ENCODE peak calls at places on chromosomes 4 and X, in ten cellular contexts. One of them, this sample, is unnamed.

GRCh38 chr4:141636077-141636770 is at the start of gene IL15:
- DNase-seq in COR-L47: peak
- DNase-seq in activated CD8-positive, alpha-beta memory T cell treated with anti-CD3 and anti-CD28 coated beads for 48 hours: peak
- DNase-seq in stimulated activated CD8-positive, alpha-beta memory T cell treated with anti-CD3 and anti-CD28 coated beads, Interleukin-7, amount 100 ng/mL, for 24 hours: no peak
- DNase-seq in NCI-H510A treated with DMSO at 0.1 percent for 48 hours: peak
- DNase-seq in ureter: peak
- DNase-seq in occipital lobe: no peak
- DNase-seq in fibroblast of villous mesenchyme: peak
- DNase-seq in mammary epithelial cell: peak
- DNase-seq in NCI-H1694: no peak
- DNase-seq in this sample: peak

GRCh38 chr4:48907706-48908477 is 1.3 kb upstream of the OCIAD2 start:
- DNase-seq in COR-L47: no peak
- DNase-seq in activated CD8-positive, alpha-beta memory T cell treated with anti-CD3 and anti-CD28 coated beads for 48 hours: no peak
- DNase-seq in stimulated activated CD8-positive, alpha-beta memory T cell treated with anti-CD3 and anti-CD28 coated beads, Interleukin-7, amount 100 ng/mL, for 24 hours: no peak
- DNase-seq in NCI-H510A treated with DMSO at 0.1 percent for 48 hours: no peak
- DNase-seq in ureter: no peak
- DNase-seq in occipital lobe: no peak
- DNase-seq in fibroblast of villous mesenchyme: no peak
- DNase-seq in mammary epithelial cell: no peak
- DNase-seq in NCI-H1694: no peak
- DNase-seq in this sample: no peak

GRCh38 chrX:131393426-131393825 is 104.3 kb upstream of the IGSF1 start:
- DNase-seq in COR-L47: no peak
- DNase-seq in activated CD8-positive, alpha-beta memory T cell treated with anti-CD3 and anti-CD28 coated beads for 48 hours: no peak
- DNase-seq in stimulated activated CD8-positive, alpha-beta memory T cell treated with anti-CD3 and anti-CD28 coated beads, Interleukin-7, amount 100 ng/mL, for 24 hours: no peak
- DNase-seq in NCI-H510A treated with DMSO at 0.1 percent for 48 hours: peak
- DNase-seq in ureter: no peak
- DNase-seq in occipital lobe: no peak
- DNase-seq in fibroblast of villous mesenchyme: no peak
- DNase-seq in mammary epithelial cell: no peak
- DNase-seq in NCI-H1694: no peak
- DNase-seq in this sample: no peak

GRCh38 chrX:19875051-19875432 is 12.4 kb downstream of the SH3KBP1 start:
- DNase-seq in COR-L47: no peak
- DNase-seq in activated CD8-positive, alpha-beta memory T cell treated with anti-CD3 and anti-CD28 coated beads for 48 hours: no peak
- DNase-seq in stimulated activated CD8-positive, alpha-beta memory T cell treated with anti-CD3 and anti-CD28 coated beads, Interleukin-7, amount 100 ng/mL, for 24 hours: no peak
- DNase-seq in NCI-H510A treated with DMSO at 0.1 percent for 48 hours: no peak
- DNase-seq in ureter: no peak
- DNase-seq in occipital lobe: no peak
- DNase-seq in fibroblast of villous mesenchyme: no peak
- DNase-seq in mammary epithelial cell: no peak
- DNase-seq in NCI-H1694: no peak
- DNase-seq in this sample: no peak

GRCh38 chr4:11603594-11604194 is 175.0 kb upstream of the HS3ST1 start:
- DNase-seq in COR-L47: no peak
- DNase-seq in activated CD8-positive, alpha-beta memory T cell treated with anti-CD3 and anti-CD28 coated beads for 48 hours: no peak
- DNase-seq in stimulated activated CD8-positive, alpha-beta memory T cell treated with anti-CD3 and anti-CD28 coated beads, Interleukin-7, amount 100 ng/mL, for 24 hours: no peak
- DNase-seq in NCI-H510A treated with DMSO at 0.1 percent for 48 hours: no peak
- DNase-seq in ureter: no peak
- DNase-seq in occipital lobe: no peak
- DNase-seq in fibroblast of villous mesenchyme: no peak
- DNase-seq in mammary epithelial cell: no peak
- DNase-seq in NCI-H1694: peak
- DNase-seq in this sample: no peak

GRCh38 chrX:78839711-78840110 is 92.2 kb downstream of the LPAR4 start:
- DNase-seq in COR-L47: no peak
- DNase-seq in activated CD8-positive, alpha-beta memory T cell treated with anti-CD3 and anti-CD28 coated beads for 48 hours: no peak
- DNase-seq in stimulated activated CD8-positive, alpha-beta memory T cell treated with anti-CD3 and anti-CD28 coated beads, Interleukin-7, amount 100 ng/mL, for 24 hours: no peak
- DNase-seq in NCI-H510A treated with DMSO at 0.1 percent for 48 hours: no peak
- DNase-seq in ureter: no peak
- DNase-seq in occipital lobe: no peak
- DNase-seq in fibroblast of villous mesenchyme: no peak
- DNase-seq in mammary epithelial cell: peak
- DNase-seq in NCI-H1694: no peak
- DNase-seq in this sample: no peak

GRCh38 chrX:38717871-38718270 is 83.4 kb upstream of the MID1IP1 start:
- DNase-seq in COR-L47: no peak
- DNase-seq in activated CD8-positive, alpha-beta memory T cell treated with anti-CD3 and anti-CD28 coated beads for 48 hours: no peak
- DNase-seq in stimulated activated CD8-positive, alpha-beta memory T cell treated with anti-CD3 and anti-CD28 coated beads, Interleukin-7, amount 100 ng/mL, for 24 hours: no peak
- DNase-seq in NCI-H510A treated with DMSO at 0.1 percent for 48 hours: no peak
- DNase-seq in ureter: no peak
- DNase-seq in occipital lobe: no peak
- DNase-seq in fibroblast of villous mesenchyme: peak
- DNase-seq in mammary epithelial cell: peak
- DNase-seq in NCI-H1694: peak
- DNase-seq in this sample: peak

GRCh38 chrX:18886344-18887161 is 97.4 kb downstream of the PHKA2 start:
- DNase-seq in COR-L47: peak
- DNase-seq in activated CD8-positive, alpha-beta memory T cell treated with anti-CD3 and anti-CD28 coated beads for 48 hours: peak
- DNase-seq in stimulated activated CD8-positive, alpha-beta memory T cell treated with anti-CD3 and anti-CD28 coated beads, Interleukin-7, amount 100 ng/mL, for 24 hours: peak
- DNase-seq in NCI-H510A treated with DMSO at 0.1 percent for 48 hours: no peak
- DNase-seq in ureter: peak
- DNase-seq in occipital lobe: peak
- DNase-seq in fibroblast of villous mesenchyme: peak
- DNase-seq in mammary epithelial cell: peak
- DNase-seq in NCI-H1694: no peak
- DNase-seq in this sample: peak

GRCh38 chr4:44623687-44624086 is 27.7 kb downstream of the YIPF7 start:
- DNase-seq in COR-L47: no peak
- DNase-seq in activated CD8-positive, alpha-beta memory T cell treated with anti-CD3 and anti-CD28 coated beads for 48 hours: no peak
- DNase-seq in stimulated activated CD8-positive, alpha-beta memory T cell treated with anti-CD3 and anti-CD28 coated beads, Interleukin-7, amount 100 ng/mL, for 24 hours: no peak
- DNase-seq in NCI-H510A treated with DMSO at 0.1 percent for 48 hours: no peak
- DNase-seq in ureter: no peak
- DNase-seq in occipital lobe: no peak
- DNase-seq in fibroblast of villous mesenchyme: no peak
- DNase-seq in mammary epithelial cell: no peak
- DNase-seq in NCI-H1694: no peak
- DNase-seq in this sample: no peak

GRCh38 chrX:10051866-10052265 is 84.7 kb downstream of the CLDN34 start:
- DNase-seq in COR-L47: no peak
- DNase-seq in activated CD8-positive, alpha-beta memory T cell treated with anti-CD3 and anti-CD28 coated beads for 48 hours: no peak
- DNase-seq in stimulated activated CD8-positive, alpha-beta memory T cell treated with anti-CD3 and anti-CD28 coated beads, Interleukin-7, amount 100 ng/mL, for 24 hours: no peak
- DNase-seq in NCI-H510A treated with DMSO at 0.1 percent for 48 hours: no peak
- DNase-seq in ureter: no peak
- DNase-seq in occipital lobe: no peak
- DNase-seq in fibroblast of villous mesenchyme: no peak
- DNase-seq in mammary epithelial cell: peak
- DNase-seq in NCI-H1694: no peak
- DNase-seq in this sample: no peak

GRCh38 chrX:140477987-140478386 is 26.9 kb downstream of the SOX3 start:
- DNase-seq in COR-L47: no peak
- DNase-seq in activated CD8-positive, alpha-beta memory T cell treated with anti-CD3 and anti-CD28 coated beads for 48 hours: no peak
- DNase-seq in stimulated activated CD8-positive, alpha-beta memory T cell treated with anti-CD3 and anti-CD28 coated beads, Interleukin-7, amount 100 ng/mL, for 24 hours: no peak
- DNase-seq in NCI-H510A treated with DMSO at 0.1 percent for 48 hours: no peak
- DNase-seq in ureter: no peak
- DNase-seq in occipital lobe: no peak
- DNase-seq in fibroblast of villous mesenchyme: no peak
- DNase-seq in mammary epithelial cell: no peak
- DNase-seq in NCI-H1694: no peak
- DNase-seq in this sample: no peak

GRCh38 chr4:73816814-73817213 is 19.7 kb upstream of the CXCL6 start:
- DNase-seq in COR-L47: no peak
- DNase-seq in activated CD8-positive, alpha-beta memory T cell treated with anti-CD3 and anti-CD28 coated beads for 48 hours: no peak
- DNase-seq in stimulated activated CD8-positive, alpha-beta memory T cell treated with anti-CD3 and anti-CD28 coated beads, Interleukin-7, amount 100 ng/mL, for 24 hours: no peak
- DNase-seq in NCI-H510A treated with DMSO at 0.1 percent for 48 hours: peak
- DNase-seq in ureter: no peak
- DNase-seq in occipital lobe: no peak
- DNase-seq in fibroblast of villous mesenchyme: peak
- DNase-seq in mammary epithelial cell: peak
- DNase-seq in NCI-H1694: no peak
- DNase-seq in this sample: no peak